ENCODE peak calls at places on chromosomes 6 and 20, in seven cellular contexts. F is AG04450, D is iPS DF 19.7, P is WERI-Rb-1, M is B cell, Z is A549, O is AG10803. W is an unnamed sample.

GRCh38 chr6:105431226-105431625 is 28.3 kb upstream of the PREP start:
- DNase-seq in F (peak), D (no peak), P (no peak), M (no peak), Z (peak), O (peak), W (no peak)

GRCh38 chr6:16249971-16250370 is 11.6 kb downstream of the GMPR start:
- DNase-seq in F (no peak), D (no peak), P (no peak), M (no peak), Z (no peak), O (no peak), W (no peak)

GRCh38 chr6:168596316-168596715 is 155.3 kb downstream of the SMOC2 start:
- DNase-seq in F (no peak), D (no peak), P (no peak), M (no peak), Z (no peak), O (no peak), W (no peak)

GRCh38 chr6:155195903-155196302 is 67.9 kb upstream of the CLDN20 start:
- DNase-seq in F (no peak), D (no peak), P (no peak), M (no peak), Z (no peak), O (no peak), W (no peak)

GRCh38 chr6:149560736-149561135 is 5.4 kb upstream of the GINM1 start:
- DNase-seq in F (no peak), D (no peak), P (peak), M (no peak), Z (peak), O (no peak), W (no peak)

GRCh38 chr20:38601216-38602184 is at the start of gene ARHGAP40:
- DNase-seq in F (no peak), D (no peak), P (peak), M (no peak), Z (no peak), O (no peak), W (peak)

GRCh38 chr6:82783587-82784253 is 281.9 kb downstream of the UBE3D start:
- DNase-seq in F (no peak), D (peak), P (peak), M (no peak), Z (peak), O (no peak), W (no peak)

GRCh38 chr6:16712931-16713484 is 48.3 kb downstream of the ATXN1 start:
- DNase-seq in F (peak), D (no peak), P (no peak), M (no peak), Z (no peak), O (peak), W (no peak)

GRCh38 chr20:25014816-25015215 is 22.3 kb upstream of the APMAP start:
- DNase-seq in F (no peak), D (no peak), P (no peak), M (no peak), Z (no peak), O (no peak), W (peak)

GRCh38 chr6:4253604-4254211 is 118.3 kb upstream of the ECI2 start:
- DNase-seq in F (peak), D (no peak), P (no peak), M (no peak), Z (peak), O (peak), W (no peak)

GRCh38 chr6:170147832-170148708 is 142.8 kb downstream of the DLL1 start:
- DNase-seq in F (no peak), D (no peak), P (no peak), M (no peak), Z (no peak), O (no peak), W (peak)

GRCh38 chr6:42276008-42276890 is 58.6 kb upstream of the MRPS10 start:
- DNase-seq in F (no peak), D (no peak), P (peak), M (no peak), Z (no peak), O (no peak), W (no peak)

GRCh38 chr6:14807971-14808370 is 437.9 kb upstream of the JARID2 start:
- DNase-seq in F (no peak), D (no peak), P (no peak), M (no peak), Z (no peak), O (no peak), W (no peak)

GRCh38 chr6:53986165-53986720 is 125.0 kb upstream of the MLIP start:
- DNase-seq in F (peak), D (no peak), P (peak), M (no peak), Z (peak), O (peak), W (no peak)

GRCh38 chr6:17910178-17910577 is 77.3 kb downstream of the KIF13A start:
- DNase-seq in F (no peak), D (no peak), P (no peak), M (no peak), Z (no peak), O (no peak), W (no peak)

GRCh38 chr6:167588181-167588919 is 238.4 kb upstream of the AFDN start:
- DNase-seq in F (no peak), D (no peak), P (no peak), M (no peak), Z (no peak), O (no peak), W (no peak)

GRCh38 chr6:130293800-130294199 is 71.0 kb upstream of the SAMD3 start:
- DNase-seq in F (peak), D (peak), P (peak), M (peak), Z (peak), O (peak), W (no peak)

GRCh38 chr20:1062334-1063015 is 55.9 kb upstream of the PSMF1 start:
- DNase-seq in F (no peak), D (no peak), P (no peak), M (no peak), Z (no peak), O (no peak), W (no peak)

GRCh38 chr20:8557711-8558110 is 425.6 kb downstream of the PLCB1 start:
- DNase-seq in F (no peak), D (no peak), P (no peak), M (no peak), Z (no peak), O (peak), W (no peak)

GRCh38 chr6:45415315-45415714 is 37.6 kb upstream of the SUPT3H start:
- DNase-seq in F (no peak), D (no peak), P (no peak), M (no peak), Z (no peak), O (no peak), W (no peak)

GRCh38 chr6:44211284-44211683 is 5.4 kb upstream of the MYMX start:
- DNase-seq in F (no peak), D (no peak), P (no peak), M (no peak), Z (no peak), O (no peak), W (no peak)

GRCh38 chr6:117515326-117515725 is 32.9 kb downstream of the DCBLD1 start:
- DNase-seq in F (no peak), D (no peak), P (no peak), M (no peak), Z (peak), O (no peak), W (no peak)

GRCh38 chr6:134676307-134677281 is 273.3 kb downstream of the ALDH8A1 start:
- DNase-seq in F (no peak), D (no peak), P (no peak), M (no peak), Z (no peak), O (no peak), W (no peak)

GRCh38 chr6:144786825-144787224 is 501.7 kb downstream of the UTRN start:
- DNase-seq in F (no peak), D (no peak), P (no peak), M (no peak), Z (no peak), O (no peak), W (no peak)

GRCh38 chr6:52725133-52725529 is 38.1 kb downstream of the GSTA2 start:
- DNase-seq in F (no peak), D (no peak), P (no peak), M (no peak), Z (no peak), O (peak), W (no peak)

GRCh38 chr6:158742988-158743651 is 76.0 kb downstream of the EZR start:
- DNase-seq in F (no peak), D (no peak), P (no peak), M (no peak), Z (no peak), O (no peak), W (no peak)

GRCh38 chr6:10272591-10272990 is 142.3 kb downstream of the TFAP2A start:
- DNase-seq in F (no peak), D (no peak), P (no peak), M (no peak), Z (no peak), O (no peak), W (no peak)

GRCh38 chr6:39453236-39453635 is 130.7 kb upstream of the KCNK16 start:
- DNase-seq in F (no peak), D (no peak), P (no peak), M (no peak), Z (no peak), O (peak), W (no peak)

GRCh38 chr6:28802417-28803336 is 121.1 kb downstream of the TRIM27 start:
- DNase-seq in F (no peak), D (no peak), P (no peak), M (no peak), Z (no peak), O (peak), W (no peak)

GRCh38 chr20:40286991-40287531 is 402.0 kb downstream of the MAFB start:
- DNase-seq in F (no peak), D (no peak), P (no peak), M (no peak), Z (no peak), O (no peak), W (peak)

GRCh38 chr6:9623985-9624384 is 790.9 kb downstream of the TFAP2A start:
- DNase-seq in F (no peak), D (no peak), P (no peak), M (no peak), Z (no peak), O (peak), W (no peak)

GRCh38 chr6:126380072-126380583 is 40.2 kb downstream of the CENPW start:
- DNase-seq in F (no peak), D (no peak), P (no peak), M (no peak), Z (no peak), O (no peak), W (no peak)

GRCh38 chr20:19397676-19398075 is 185.2 kb downstream of the SLC24A3 start:
- DNase-seq in F (no peak), D (no peak), P (no peak), M (no peak), Z (no peak), O (no peak), W (no peak)

GRCh38 chr6:44054635-44055559 is 72.4 kb downstream of the MRPL14 start:
- DNase-seq in F (no peak), D (no peak), P (no peak), M (no peak), Z (no peak), O (peak), W (no peak)

GRCh38 chr20:44234566-44235317 is 12.4 kb upstream of the GDAP1L1 start:
- DNase-seq in F (no peak), D (no peak), P (no peak), M (no peak), Z (no peak), O (peak), W (no peak)

GRCh38 chr6:160348209-160348551 is at the start of gene SLC22A3:
- DNase-seq in F (no peak), D (no peak), P (no peak), M (no peak), Z (no peak), O (no peak), W (peak)

GRCh38 chr6:25620391-25620790 is 31.6 kb upstream of the SCGN start:
- DNase-seq in F (no peak), D (no peak), P (no peak), M (no peak), Z (no peak), O (no peak), W (no peak)

GRCh38 chr20:47133809-47134456 is 222.6 kb downstream of the ZMYND8 start:
- DNase-seq in F (no peak), D (no peak), P (peak), M (no peak), Z (peak), O (peak), W (no peak)

GRCh38 chr6:39753745-39754084 is 28.5 kb upstream of the KIF6 start:
- DNase-seq in F (no peak), D (no peak), P (no peak), M (no peak), Z (no peak), O (peak), W (no peak)